ENCODE peak calls at places on chromosomes 1 and 21, in four cellular contexts. One of them, this sample, is unnamed.

GRCh38 chr1:177571076-177571475 is 398.8 kb downstream of the SEC16B start:
- DNase-seq in adrenal gland: no peak
- DNase-seq in ovary: no peak
- DNase-seq in fibroblast of lung: no peak
- DNase-seq in this sample: no peak

GRCh38 chr1:212606734-212607205 is 1.8 kb upstream of the ATF3 start:
- DNase-seq in adrenal gland: peak; percentile 22
- DNase-seq in ovary: peak; percentile 41
- DNase-seq in fibroblast of lung: no peak
- DNase-seq in this sample: no peak

GRCh38 chr1:63593887-63594617 is 841 bp downstream of the PGM1 start:
- DNase-seq in adrenal gland: peak; percentile 78
- DNase-seq in ovary: peak; percentile 70
- DNase-seq in fibroblast of lung: peak; percentile 33
- DNase-seq in this sample: peak; percentile 89

GRCh38 chr1:180243517-180244221 is 13.6 kb downstream of the LHX4 start:
- DNase-seq in adrenal gland: no peak
- DNase-seq in ovary: no peak
- DNase-seq in fibroblast of lung: no peak
- DNase-seq in this sample: no peak

GRCh38 chr21:34615487-34615814 is 538 bp upstream of the RCAN1 start:
- DNase-seq in adrenal gland: no peak
- DNase-seq in ovary: no peak
- DNase-seq in fibroblast of lung: no peak
- DNase-seq in this sample: no peak

GRCh38 chr1:90393025-90393424 is 324.1 kb downstream of the BARHL2 start:
- DNase-seq in adrenal gland: no peak
- DNase-seq in ovary: no peak
- DNase-seq in fibroblast of lung: no peak
- DNase-seq in this sample: no peak

GRCh38 chr1:169466259-169467230 is 19.2 kb downstream of the SLC19A2 start:
- DNase-seq in adrenal gland: no peak
- DNase-seq in ovary: no peak
- DNase-seq in fibroblast of lung: peak; percentile 71
- DNase-seq in this sample: no peak

GRCh38 chr1:54904476-54905048 is 17.6 kb upstream of the DHCR24 start:
- DNase-seq in adrenal gland: no peak
- DNase-seq in ovary: no peak
- DNase-seq in fibroblast of lung: peak; percentile 34
- DNase-seq in this sample: no peak

GRCh38 chr1:227356582-227357228 is 38.4 kb upstream of the CDC42BPA start:
- DNase-seq in adrenal gland: no peak
- DNase-seq in ovary: no peak
- DNase-seq in fibroblast of lung: no peak
- DNase-seq in this sample: no peak

GRCh38 chr1:82269466-82269865 is 468.7 kb downstream of the ADGRL2 start:
- DNase-seq in adrenal gland: no peak
- DNase-seq in ovary: no peak
- DNase-seq in fibroblast of lung: peak; percentile 24
- DNase-seq in this sample: no peak

GRCh38 chr1:8040586-8040985 is 14.5 kb upstream of the ERRFI1 start:
- DNase-seq in adrenal gland: peak; percentile 94
- DNase-seq in ovary: no peak
- DNase-seq in fibroblast of lung: peak; percentile 99
- DNase-seq in this sample: no peak

GRCh38 chr1:73065585-73065984 is 783.2 kb upstream of the NEGR1 start:
- DNase-seq in adrenal gland: no peak
- DNase-seq in ovary: no peak
- DNase-seq in fibroblast of lung: peak; percentile 25
- DNase-seq in this sample: no peak

GRCh38 chr1:10170362-10170665 is 40.1 kb upstream of the KIF1B start:
- DNase-seq in adrenal gland: no peak
- DNase-seq in ovary: no peak
- DNase-seq in fibroblast of lung: no peak
- DNase-seq in this sample: no peak

GRCh38 chr21:8997011-8997440 is 1524.4 kb upstream of the TPTE start:
- DNase-seq in adrenal gland: no peak
- DNase-seq in ovary: no peak
- DNase-seq in fibroblast of lung: no peak
- DNase-seq in this sample: peak; percentile 39

GRCh38 chr1:67723620-67724019 is 38.6 kb downstream of the GADD45A start:
- DNase-seq in adrenal gland: peak; percentile 63
- DNase-seq in ovary: no peak
- DNase-seq in fibroblast of lung: no peak
- DNase-seq in this sample: no peak

GRCh38 chr1:157595356-157595755 is 2.5 kb downstream of the FCRL4 start:
- DNase-seq in adrenal gland: no peak
- DNase-seq in ovary: no peak
- DNase-seq in fibroblast of lung: no peak
- DNase-seq in this sample: peak; percentile 50

GRCh38 chr1:10980094-10980577 is 32.3 kb upstream of the TARDBP start:
- DNase-seq in adrenal gland: peak; percentile 82
- DNase-seq in ovary: peak; percentile 27
- DNase-seq in fibroblast of lung: peak; percentile 67
- DNase-seq in this sample: no peak

GRCh38 chr1:21027805-21028204 is 148.9 kb downstream of the EIF4G3 start:
- DNase-seq in adrenal gland: no peak
- DNase-seq in ovary: no peak
- DNase-seq in fibroblast of lung: no peak
- DNase-seq in this sample: no peak

GRCh38 chr1:17109897-17110554 is 9.2 kb downstream of the PADI2 start:
- DNase-seq in adrenal gland: no peak
- DNase-seq in ovary: no peak
- DNase-seq in fibroblast of lung: no peak
- DNase-seq in this sample: no peak

GRCh38 chr1:50333595-50333974 is 89.7 kb downstream of the DMRTA2 start:
- DNase-seq in adrenal gland: peak; percentile 16
- DNase-seq in ovary: peak; percentile 45
- DNase-seq in fibroblast of lung: peak; percentile 17
- DNase-seq in this sample: peak; percentile 81

GRCh38 chr1:161359316-161359715 is 8.4 kb downstream of the CFAP126 start:
- DNase-seq in adrenal gland: no peak
- DNase-seq in ovary: no peak
- DNase-seq in fibroblast of lung: no peak
- DNase-seq in this sample: no peak

GRCh38 chr1:2783435-2784397 is 17.8 kb downstream of the TTC34 start:
- DNase-seq in adrenal gland: no peak
- DNase-seq in ovary: no peak
- DNase-seq in fibroblast of lung: no peak
- DNase-seq in this sample: no peak

GRCh38 chr1:154263465-154264332 is 8.7 kb upstream of the HAX1 start:
- DNase-seq in adrenal gland: peak; percentile 46
- DNase-seq in ovary: no peak
- DNase-seq in fibroblast of lung: no peak
- DNase-seq in this sample: no peak

GRCh38 chr1:145859491-145860159 is 744 bp upstream of the PIAS3 start:
- DNase-seq in adrenal gland: peak; percentile 90
- DNase-seq in ovary: peak; percentile 93
- DNase-seq in fibroblast of lung: peak; percentile 85
- DNase-seq in this sample: peak; percentile 87

GRCh38 chr1:93179886-93180722 is at the start of gene TMED5:
- DNase-seq in adrenal gland: peak; percentile 99
- DNase-seq in ovary: peak; percentile 97
- DNase-seq in fibroblast of lung: peak; percentile 98
- DNase-seq in this sample: peak; percentile 95

GRCh38 chr1:40897499-40897898 is 35.3 kb upstream of the CITED4 start:
- DNase-seq in adrenal gland: no peak
- DNase-seq in ovary: no peak
- DNase-seq in fibroblast of lung: peak; percentile 13
- DNase-seq in this sample: no peak

GRCh38 chr1:114671939-114672275 is 2.1 kb upstream of the DENND2C start:
- DNase-seq in adrenal gland: no peak
- DNase-seq in ovary: no peak
- DNase-seq in fibroblast of lung: no peak
- DNase-seq in this sample: no peak

GRCh38 chr1:24085546-24085945 is 26.4 kb downstream of the MYOM3 start:
- DNase-seq in adrenal gland: no peak
- DNase-seq in ovary: no peak
- DNase-seq in fibroblast of lung: peak; percentile 14
- DNase-seq in this sample: no peak

GRCh38 chr1:201461193-201461657 is 7.8 kb downstream of the PHLDA3 start:
- DNase-seq in adrenal gland: peak; percentile 87
- DNase-seq in ovary: no peak
- DNase-seq in fibroblast of lung: peak; percentile 95
- DNase-seq in this sample: no peak

GRCh38 chr1:184518958-184519357 is 132.1 kb downstream of the C1orf21 start:
- DNase-seq in adrenal gland: no peak
- DNase-seq in ovary: no peak
- DNase-seq in fibroblast of lung: no peak
- DNase-seq in this sample: no peak

GRCh38 chr1:170261669-170262068 is 115.9 kb downstream of the NTMT2 start:
- DNase-seq in adrenal gland: no peak
- DNase-seq in ovary: no peak
- DNase-seq in fibroblast of lung: peak; percentile 14
- DNase-seq in this sample: no peak

GRCh38 chr21:45284456-45284741 is 3.3 kb downstream of the POFUT2 start:
- DNase-seq in adrenal gland: no peak
- DNase-seq in ovary: no peak
- DNase-seq in fibroblast of lung: no peak
- DNase-seq in this sample: no peak
- H3K36me3 ChIP-seq in adrenal gland: peaks cover 60% of the 10 kb centered on the region
- H3K36me3 ChIP-seq in ovary: no peaks in the 10 kb centered on the region
- H3K36me3 ChIP-seq in fibroblast of lung: peaks cover 40% of the 10 kb centered on the region
- H3K36me3 ChIP-seq in this sample: no peaks in the 10 kb centered on the region

DNA sequence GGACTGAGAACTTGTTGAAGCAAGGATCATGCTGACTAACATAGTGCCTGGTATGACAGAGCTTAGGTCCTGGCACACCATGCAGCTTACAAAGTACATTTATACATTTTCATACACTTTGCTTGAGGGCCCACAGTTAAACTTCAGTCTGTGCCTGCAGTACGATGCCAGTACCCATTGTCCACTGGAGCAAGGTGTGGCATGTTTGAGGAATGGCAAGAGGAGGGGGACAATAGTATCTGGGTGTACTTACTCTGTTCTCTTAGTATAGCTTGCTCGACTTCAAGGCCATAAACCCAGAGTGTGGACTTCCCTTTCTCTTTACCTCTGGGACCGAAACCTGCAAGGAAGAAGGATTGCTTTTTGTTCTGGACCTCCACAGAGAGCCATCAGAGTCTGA is 6.8 kb upstream of the YBX1 start:
- DNase-seq in adrenal gland: no peak
- DNase-seq in ovary: no peak
- DNase-seq in fibroblast of lung: no peak
- DNase-seq in this sample: no peak
- H3K36me3 ChIP-seq in adrenal gland: peaks cover 10% of the 10 kb centered on the region
- H3K36me3 ChIP-seq in ovary: no peaks in the 10 kb centered on the region
- H3K36me3 ChIP-seq in fibroblast of lung: no peaks in the 10 kb centered on the region
- H3K36me3 ChIP-seq in this sample: peaks cover 26% of the 10 kb centered on the region

GRCh38 chr1:15938628-15939161 is 37.2 kb downstream of the ZBTB17 start:
- DNase-seq in adrenal gland: no peak
- DNase-seq in ovary: no peak
- DNase-seq in fibroblast of lung: no peak
- DNase-seq in this sample: no peak

GRCh38 chr1:15941044-15941840 is 34.7 kb downstream of the ZBTB17 start:
- DNase-seq in adrenal gland: no peak
- DNase-seq in ovary: no peak
- DNase-seq in fibroblast of lung: no peak
- DNase-seq in this sample: no peak

GRCh38 chr1:15937706-15938168 is 38.2 kb downstream of the ZBTB17 start:
- DNase-seq in adrenal gland: no peak
- DNase-seq in ovary: no peak
- DNase-seq in fibroblast of lung: no peak
- DNase-seq in this sample: no peak

GRCh38 chr1:15940110-15941043 is 35.5 kb downstream of the ZBTB17 start:
- DNase-seq in adrenal gland: no peak
- DNase-seq in ovary: no peak
- DNase-seq in fibroblast of lung: no peak
- DNase-seq in this sample: no peak

GRCh38 chr1:15939181-15940109 is 36.5 kb downstream of the ZBTB17 start:
- DNase-seq in adrenal gland: peak; percentile 77
- DNase-seq in ovary: no peak
- DNase-seq in fibroblast of lung: peak; percentile 38
- DNase-seq in this sample: no peak
- H3K36me3 ChIP-seq in adrenal gland: peaks cover 82% of the 10 kb centered on the region
- H3K36me3 ChIP-seq in ovary: no peaks in the 10 kb centered on the region
- H3K36me3 ChIP-seq in fibroblast of lung: peaks cover 40% of the 10 kb centered on the region
- H3K36me3 ChIP-seq in this sample: peaks cover 10% of the 10 kb centered on the region

GRCh38 chr1:205082431-205082830 is 1.8 kb downstream of the TMEM81 start:
- DNase-seq in adrenal gland: no peak
- DNase-seq in ovary: no peak
- DNase-seq in fibroblast of lung: no peak
- DNase-seq in this sample: peak; percentile 9

GRCh38 chr1:205088341-205088740 is 4.1 kb upstream of the TMEM81 start:
- DNase-seq in adrenal gland: no peak
- DNase-seq in ovary: no peak
- DNase-seq in fibroblast of lung: no peak
- DNase-seq in this sample: peak; percentile 19

GRCh38 chr1:205084360-205084759 is at the start of gene TMEM81:
- DNase-seq in adrenal gland: no peak
- DNase-seq in ovary: no peak
- DNase-seq in fibroblast of lung: no peak
- DNase-seq in this sample: peak; percentile 7
- H3K36me3 ChIP-seq in adrenal gland: peaks cover 29% of the 10 kb centered on the region
- H3K36me3 ChIP-seq in ovary: no peaks in the 10 kb centered on the region
- H3K36me3 ChIP-seq in fibroblast of lung: no peaks in the 10 kb centered on the region
- H3K36me3 ChIP-seq in this sample: peaks cover 5% of the 10 kb centered on the region

GRCh38 chr1:197800379-197801110 is 25.3 kb upstream of the DENND1B start:
- DNase-seq in adrenal gland: no peak
- DNase-seq in ovary: no peak
- DNase-seq in fibroblast of lung: no peak
- DNase-seq in this sample: no peak
- H3K36me3 ChIP-seq in adrenal gland: no peaks in the 10 kb centered on the region
- H3K36me3 ChIP-seq in ovary: no peaks in the 10 kb centered on the region
- H3K36me3 ChIP-seq in fibroblast of lung: no peaks in the 10 kb centered on the region
- H3K36me3 ChIP-seq in this sample: no peaks in the 10 kb centered on the region